ENCODE peak calls at places on chromosomes 11 and 22, in four cellular contexts. One of them, this sample, is unnamed. For H3K4me1 and H3K9me3, the result is how much of the 10 kb centered on the place peaks cover.

GRCh38 chr11:105942951-105943350 is 79.1 kb downstream of the MSANTD4 start:
- DNase-seq in IMR-90: peak
- DNase-seq in SJSA1: no peak
- DNase-seq in H1: no peak
- DNase-seq in this sample: no peak

GRCh38 chr22:19307872-19308271 is 16.4 kb upstream of the CLTCL1 start:
- DNase-seq in IMR-90: no peak
- DNase-seq in H1: no peak
- DNase-seq in SJSA1: no peak
- DNase-seq in this sample: no peak

GRCh38 chr11:34104680-34105078 is 750 bp upstream of the NAT10 start:
- DNase-seq in SJSA1: no peak
- DNase-seq in H1: no peak
- DNase-seq in IMR-90: no peak
- DNase-seq in this sample: no peak

GRCh38 chr11:75578977-75579376 is 16.9 kb downstream of the SERPINH1 start:
- DNase-seq in SJSA1: no peak
- DNase-seq in IMR-90: peak
- DNase-seq in H1: no peak
- DNase-seq in this sample: no peak

GRCh38 chr11:115168229-115168671 is 336.0 kb downstream of the CADM1 start:
- DNase-seq in IMR-90: no peak
- DNase-seq in SJSA1: no peak
- DNase-seq in H1: no peak
- DNase-seq in this sample: no peak

GRCh38 chr22:28815101-28815500 is 14.7 kb upstream of the XBP1 start:
- DNase-seq in IMR-90: no peak
- DNase-seq in H1: no peak
- DNase-seq in SJSA1: no peak
- DNase-seq in this sample: no peak

GRCh38 chr11:96338910-96339703 is 3.9 kb downstream of the MAML2 start:
- DNase-seq in H1: no peak
- DNase-seq in IMR-90: peak
- DNase-seq in SJSA1: no peak
- DNase-seq in this sample: peak

GRCh38 chr11:19868871-19869270 is 156.2 kb downstream of the NAV2 start:
- DNase-seq in SJSA1: no peak
- DNase-seq in IMR-90: peak
- DNase-seq in H1: no peak
- DNase-seq in this sample: no peak

GRCh38 chr11:12556788-12557384 is 117.3 kb upstream of the TEAD1 start:
- DNase-seq in SJSA1: peak
- DNase-seq in H1: peak
- DNase-seq in IMR-90: peak
- DNase-seq in this sample: no peak

GRCh38 chr11:126194121-126194543 is 17.3 kb downstream of the RPUSD4 start:
- DNase-seq in H1: peak
- DNase-seq in SJSA1: no peak
- DNase-seq in IMR-90: peak
- DNase-seq in this sample: peak

GRCh38 chr11:11148104-11148509 is 204.9 kb downstream of the CSNK2A3 start:
- DNase-seq in IMR-90: peak
- DNase-seq in SJSA1: peak
- DNase-seq in H1: peak
- DNase-seq in this sample: no peak

GRCh38 chr11:18775492-18776292 is 15.9 kb downstream of the PTPN5 start:
- DNase-seq in IMR-90: peak
- DNase-seq in H1: peak
- DNase-seq in SJSA1: peak
- DNase-seq in this sample: peak

GRCh38 chr11:103539166-103539565 is 429.9 kb downstream of the DYNC2H1 start:
- DNase-seq in SJSA1: no peak
- DNase-seq in IMR-90: no peak
- DNase-seq in H1: no peak
- DNase-seq in this sample: no peak

GRCh38 chr11:27429740-27430451 is 42.7 kb downstream of the LGR4 start:
- DNase-seq in H1: no peak
- DNase-seq in IMR-90: peak
- DNase-seq in SJSA1: no peak
- DNase-seq in this sample: no peak

GRCh38 chr11:128294685-128295079 is 292.7 kb downstream of the ETS1 start:
- DNase-seq in H1: no peak
- DNase-seq in IMR-90: peak
- DNase-seq in SJSA1: no peak
- DNase-seq in this sample: no peak

GRCh38 chr22:45553333-45554039 is 50.8 kb downstream of the FBLN1 start:
- DNase-seq in IMR-90: peak
- DNase-seq in SJSA1: peak
- DNase-seq in H1: peak
- DNase-seq in this sample: no peak

GRCh38 chr22:19477321-19478085 is 1.5 kb downstream of the UFD1 start:
- DNase-seq in IMR-90: peak
- DNase-seq in SJSA1: no peak
- DNase-seq in H1: no peak
- DNase-seq in this sample: no peak

GRCh38 chr11:47234669-47235075 is 13.9 kb downstream of the ACP2 start:
- DNase-seq in H1: no peak
- DNase-seq in IMR-90: peak
- DNase-seq in SJSA1: peak
- DNase-seq in this sample: no peak

GRCh38 chr11:73186294-73186850 is 31.7 kb upstream of the P2RY2 start:
- DNase-seq in IMR-90: no peak
- DNase-seq in SJSA1: no peak
- DNase-seq in H1: no peak
- DNase-seq in this sample: peak

GRCh38 chr11:89175796-89176195 is 1.9 kb upstream of the TYR start:
- DNase-seq in SJSA1: no peak
- DNase-seq in IMR-90: no peak
- DNase-seq in H1: no peak
- DNase-seq in this sample: no peak

GRCh38 chr11:61800331-61801281 is 7.9 kb downstream of the FEN1 start:
- DNase-seq in H1: no peak
- DNase-seq in IMR-90: peak
- DNase-seq in SJSA1: no peak
- DNase-seq in this sample: no peak

GRCh38 chr11:28983780-28984179 is 875.6 kb downstream of the METTL15 start:
- DNase-seq in SJSA1: no peak
- DNase-seq in IMR-90: no peak
- DNase-seq in H1: no peak
- DNase-seq in this sample: no peak

GRCh38 chr11:63944987-63945386 is 6.2 kb downstream of the NAA40 start:
- DNase-seq in H1: no peak
- DNase-seq in SJSA1: no peak
- DNase-seq in IMR-90: no peak
- DNase-seq in this sample: peak

GRCh38 chr11:64237484-64237951 is 3.1 kb downstream of the VEGFB start:
- DNase-seq in SJSA1: no peak
- DNase-seq in IMR-90: no peak
- DNase-seq in H1: no peak
- DNase-seq in this sample: peak

GRCh38 chr11:13487661-13488030 is 8.2 kb downstream of the PTH start:
- DNase-seq in H1: peak
- DNase-seq in IMR-90: peak
- DNase-seq in SJSA1: no peak
- DNase-seq in this sample: no peak

GRCh38 chr22:24230911-24231656 is 13.8 kb downstream of the GGT5 start:
- DNase-seq in SJSA1: no peak
- DNase-seq in IMR-90: no peak
- DNase-seq in H1: peak
- DNase-seq in this sample: peak

GRCh38 chr11:113415343-113415742 is 27.8 kb downstream of the ANKK1 start:
- DNase-seq in IMR-90: no peak
- DNase-seq in SJSA1: no peak
- DNase-seq in H1: no peak
- DNase-seq in this sample: no peak
- H3K27ac ChIP-seq in IMR-90: no peak
- H3K27ac ChIP-seq in SJSA1: no peak
- H3K27ac ChIP-seq in H1: no peak
- H3K27ac ChIP-seq in this sample: no peak

GRCh38 chr11:3166268-3167142 is 1.4 kb upstream of the OSBPL5 start:
- DNase-seq in H1: no peak
- DNase-seq in IMR-90: no peak
- DNase-seq in SJSA1: no peak
- DNase-seq in this sample: peak
- H3K4me1 ChIP-seq in H1: under half
- H3K4me1 ChIP-seq in IMR-90: under half
- H3K4me1 ChIP-seq in SJSA1: under half
- H3K4me1 ChIP-seq in this sample: under half

GRCh38 chr22:47395481-47395880 is 633.0 kb downstream of the TBC1D22A start:
- DNase-seq in IMR-90: peak
- DNase-seq in H1: no peak
- DNase-seq in SJSA1: peak
- DNase-seq in this sample: peak
- H3K9me3 ChIP-seq in IMR-90: under half
- H3K9me3 ChIP-seq in H1: half or more
- H3K9me3 ChIP-seq in SJSA1: under half
- H3K9me3 ChIP-seq in this sample: under half

GRCh38 chr11:124644426-124645280 is 22.0 kb downstream of the TBRG1 start:
- DNase-seq in H1: peak
- DNase-seq in SJSA1: peak
- DNase-seq in IMR-90: peak
- DNase-seq in this sample: peak
- H3K27ac ChIP-seq in H1: no peak
- H3K27ac ChIP-seq in SJSA1: no peak
- H3K27ac ChIP-seq in IMR-90: no peak
- H3K27ac ChIP-seq in this sample: no peak

GRCh38 chr11:134003792-134004405 is 47.1 kb upstream of the IGSF9B start:
- DNase-seq in H1: no peak
- DNase-seq in IMR-90: no peak
- DNase-seq in SJSA1: no peak
- DNase-seq in this sample: no peak

GRCh38 chr11:134014502-134014901 is 54.4 kb upstream of the JAM3 start:
- DNase-seq in H1: no peak
- DNase-seq in IMR-90: no peak
- DNase-seq in SJSA1: no peak
- DNase-seq in this sample: no peak

GRCh38 chr11:134004406-134005197 is 47.8 kb upstream of the IGSF9B start:
- DNase-seq in SJSA1: no peak
- DNase-seq in IMR-90: no peak
- DNase-seq in H1: no peak
- DNase-seq in this sample: no peak

GRCh38 chr11:134013518-134013917 is 55.4 kb upstream of the JAM3 start:
- DNase-seq in IMR-90: no peak
- DNase-seq in SJSA1: no peak
- DNase-seq in H1: no peak
- DNase-seq in this sample: no peak

DNA sequence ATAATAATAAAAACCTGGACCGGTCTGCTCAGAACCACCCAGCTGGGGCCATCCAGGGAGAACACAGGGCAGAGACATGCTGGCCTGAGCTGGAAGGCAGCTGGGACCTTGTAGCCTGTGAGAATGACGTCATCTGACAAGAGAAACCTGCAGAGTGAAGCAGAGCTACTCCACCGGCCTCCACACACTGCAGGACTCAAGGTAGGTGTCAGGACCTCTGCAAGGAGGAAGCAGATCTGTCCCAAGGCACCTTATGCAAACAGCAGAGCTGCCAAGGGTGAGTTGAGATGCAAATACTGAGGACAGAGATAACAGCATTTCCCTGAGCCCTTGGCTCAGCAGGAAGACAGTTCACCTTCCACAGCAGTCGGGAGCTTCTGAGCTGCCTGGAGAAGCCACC is 51.8 kb upstream of the IGSF9B start:
- DNase-seq in H1: no peak
- DNase-seq in SJSA1: no peak
- DNase-seq in IMR-90: no peak
- DNase-seq in this sample: no peak
- H3K4me1 ChIP-seq in H1: under half
- H3K4me1 ChIP-seq in SJSA1: under half
- H3K4me1 ChIP-seq in IMR-90: under half
- H3K4me1 ChIP-seq in this sample: under half

DNA sequence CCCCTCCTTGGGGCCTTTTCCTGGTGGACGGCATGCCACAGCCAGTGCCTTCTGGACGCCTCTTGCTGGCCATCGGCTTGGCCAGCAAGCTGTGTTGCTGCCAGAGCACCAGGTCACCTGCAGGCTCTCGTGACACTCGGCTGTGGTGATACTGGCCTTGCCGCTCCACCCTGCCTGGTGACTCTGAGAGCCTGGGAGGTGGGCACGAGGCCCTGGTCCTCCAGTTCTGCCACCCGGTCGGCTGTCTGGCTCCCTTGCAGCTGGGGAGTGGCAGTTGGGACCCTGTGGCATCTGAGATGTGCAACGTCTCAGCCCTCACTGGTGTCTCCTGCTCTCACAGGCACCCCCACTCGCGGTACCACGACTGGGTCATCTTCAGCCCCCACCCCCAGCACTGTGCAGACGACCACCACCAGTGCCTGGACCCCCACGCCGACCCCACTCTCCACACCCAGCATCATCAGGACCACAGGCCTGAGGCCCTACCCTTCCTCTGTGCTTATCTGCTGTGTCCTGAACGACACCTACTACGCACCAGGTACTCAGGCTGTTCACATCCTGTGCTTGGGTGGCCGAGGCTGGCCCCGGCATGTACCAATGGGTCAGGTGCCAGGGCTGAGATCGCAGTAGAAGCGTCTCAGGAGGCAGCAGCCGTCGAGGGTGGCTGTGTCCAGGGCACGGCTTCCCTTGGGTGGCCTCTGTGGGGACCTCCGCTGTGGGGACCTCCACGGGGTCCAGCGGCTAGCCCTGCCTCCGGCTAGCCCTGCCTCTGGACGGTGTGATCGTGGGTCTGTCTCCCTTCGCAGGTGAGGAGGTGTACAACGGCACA is 26.0 kb downstream of the MUC2 start:
- DNase-seq in SJSA1: no peak
- DNase-seq in H1: no peak
- DNase-seq in IMR-90: no peak
- DNase-seq in this sample: no peak
- H3K9me3 ChIP-seq in SJSA1: under half
- H3K9me3 ChIP-seq in H1: half or more
- H3K9me3 ChIP-seq in IMR-90: under half
- H3K9me3 ChIP-seq in this sample: under half

GRCh38 chr22:27686534-27686933 is 115.0 kb downstream of the MN1 start:
- DNase-seq in SJSA1: peak
- DNase-seq in IMR-90: peak
- DNase-seq in H1: no peak
- DNase-seq in this sample: peak
- H3K27ac ChIP-seq in SJSA1: no peak
- H3K27ac ChIP-seq in IMR-90: no peak
- H3K27ac ChIP-seq in H1: no peak
- H3K27ac ChIP-seq in this sample: peak

GRCh38 chr11:4211991-4212390 is 117.4 kb downstream of the RRM1 start:
- DNase-seq in H1: peak
- DNase-seq in SJSA1: no peak
- DNase-seq in IMR-90: no peak
- DNase-seq in this sample: no peak
- H3K4me1 ChIP-seq in H1: under half
- H3K4me1 ChIP-seq in SJSA1: under half
- H3K4me1 ChIP-seq in IMR-90: under half
- H3K4me1 ChIP-seq in this sample: under half